ENCODE peak calls at places on chromosomes 16 and 17, in seven cellular contexts. P is HL-60, D is lower lobe of right lung, I is lower leg skin, Z is IMR-90, O is NB4, B is OCI-LY7. F is an unnamed sample.
A peak's percentile ranks its signal among the peaks of the same experiment; 100 is the strongest.

GRCh38 chr16:5633845-5634440 is 536.3 kb upstream of the EEF2KMT start:
- DNase-seq in P (no peak), D (no peak), I (no peak), Z (peak; percentile 4), O (peak; percentile 50), B (peak; percentile 55), F (peak; percentile 38)

GRCh38 chr17:49676276-49676868 is 1.5 kb downstream of the SPOP start:
- DNase-seq in P (peak; percentile 86), D (no peak), I (no peak), Z (peak; percentile 38), O (peak; percentile 90), B (peak; percentile 96), F (peak; percentile 63)

GRCh38 chr16:76614255-76614654 is 337.1 kb downstream of the CNTNAP4 start:
- DNase-seq in P (no peak), D (no peak), I (no peak), Z (no peak), O (no peak), B (no peak), F (no peak)

GRCh38 chr16:87295259-87295658 is 21.9 kb downstream of the C16orf95 start:
- DNase-seq in P (no peak), D (no peak), I (no peak), Z (no peak), O (peak; percentile 62), B (peak; percentile 82), F (peak; percentile 38)

GRCh38 chr16:1493746-1494094 is 560 bp downstream of the TELO2 start:
- DNase-seq in P (no peak), D (no peak), I (no peak), Z (no peak), O (no peak), B (peak; percentile 35), F (no peak)

GRCh38 chr17:79907217-79907715 is 68.0 kb upstream of the CBX4 start:
- DNase-seq in P (no peak), D (peak; percentile 36), I (no peak), Z (no peak), O (no peak), B (no peak), F (no peak)

GRCh38 chr16:46607529-46607928 is 13.7 kb downstream of the SHCBP1 start:
- DNase-seq in P (no peak), D (no peak), I (no peak), Z (peak; percentile 76), O (peak; percentile 57), B (peak; percentile 48), F (peak; percentile 88)

GRCh38 chr17:75153854-75154194 is 488 bp downstream of the JPT1 start:
- DNase-seq in P (no peak), D (peak; percentile 54), I (no peak), Z (no peak), O (no peak), B (peak; percentile 57), F (no peak)

GRCh38 chr16:89422905-89423630 is 67.3 kb downstream of the ANKRD11 start:
- DNase-seq in P (no peak), D (no peak), I (no peak), Z (peak; percentile 79), O (peak; percentile 69), B (no peak), F (peak; percentile 73)

GRCh38 chr17:8122391-8122922 is 1.4 kb downstream of the HES7 start:
- DNase-seq in P (no peak), D (no peak), I (no peak), Z (peak; percentile 50), O (peak; percentile 28), B (no peak), F (peak; percentile 31)

GRCh38 chr16:67336646-67337045 is 10.0 kb downstream of the LRRC36 start:
- DNase-seq in P (no peak), D (no peak), I (no peak), Z (no peak), O (no peak), B (no peak), F (no peak)

GRCh38 chr17:80826955-80827645 is 164.5 kb upstream of the CHMP6 start:
- DNase-seq in P (no peak), D (no peak), I (peak; percentile 80), Z (peak; percentile 99), O (peak; percentile 89), B (no peak), F (peak; percentile 95)

GRCh38 chr17:31266042-31266441 is 31.0 kb downstream of the OMG start:
- DNase-seq in P (no peak), D (no peak), I (no peak), Z (no peak), O (peak; percentile 39), B (peak; percentile 21), F (peak; percentile 41)

GRCh38 chr16:50271148-50272041 is 5.0 kb downstream of the ADCY7 start:
- DNase-seq in P (no peak), D (no peak), I (no peak), Z (no peak), O (no peak), B (no peak), F (no peak)

GRCh38 chr17:2419526-2419925 is 18.7 kb upstream of the MNT start:
- DNase-seq in P (no peak), D (no peak), I (no peak), Z (no peak), O (no peak), B (no peak), F (no peak)

GRCh38 chr17:43132117-43132516 is 7.0 kb upstream of the BRCA1 start:
- DNase-seq in P (no peak), D (no peak), I (no peak), Z (no peak), O (peak; percentile 15), B (no peak), F (no peak)

DNA sequence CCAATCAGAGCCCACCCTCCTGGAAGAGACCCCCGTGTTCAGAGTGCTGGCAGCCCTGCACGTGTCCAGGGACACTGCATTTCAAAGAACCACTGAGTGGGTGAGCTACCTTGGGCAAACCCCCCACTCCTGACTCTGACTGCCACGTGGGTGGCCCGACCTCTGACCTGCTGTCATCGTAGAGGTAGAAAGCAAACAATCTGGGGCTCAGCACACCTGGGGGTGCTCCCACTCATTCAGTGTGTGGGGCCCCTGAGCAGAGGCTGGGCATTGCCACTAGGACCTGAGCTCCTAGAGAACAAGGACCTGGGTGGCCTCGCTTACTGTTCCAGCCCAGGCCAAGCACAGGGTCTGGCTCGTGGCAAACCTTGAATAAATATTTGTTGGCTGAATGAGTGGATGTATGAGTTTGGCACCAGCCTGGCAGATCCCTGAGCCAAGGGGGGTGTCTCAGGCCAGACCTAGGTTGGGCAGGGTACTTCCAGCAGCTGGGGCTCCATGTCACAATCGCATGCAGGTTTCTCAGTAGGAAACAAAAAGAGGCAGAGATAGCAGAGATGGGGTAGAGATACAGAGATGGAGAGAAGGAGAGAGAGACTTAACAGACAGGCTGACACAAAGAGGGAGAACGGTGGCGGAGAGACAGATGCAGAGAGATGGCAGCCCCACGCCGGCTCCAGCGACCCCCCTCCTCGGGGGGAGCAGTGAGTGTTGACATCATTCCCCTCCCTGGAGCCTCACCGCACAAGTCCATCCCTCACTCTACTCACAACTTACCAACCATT is 5.4 kb upstream of the DRC7 start:
- DNase-seq in P (no peak), D (no peak), I (no peak), Z (no peak), O (no peak), B (no peak), F (no peak)
- H3K4me3 ChIP-seq in P (peak overlapping the region; percentile 7), D (no peak overlapping the region), I (no peak overlapping the region), Z (no peak overlapping the region), O (peak overlapping the region; percentile 12), B (no peak overlapping the region), F (no peak overlapping the region)

GRCh38 chr17:47843391-47843730 is 2.3 kb upstream of the SCRN2 start:
- DNase-seq in P (no peak), D (no peak), I (no peak), Z (no peak), O (no peak), B (no peak), F (no peak)
- TF ChIP-seq CTCF in P (no peak), D (no peak), I (no peak), Z (no peak), O (no peak), B (peak; percentile 41), F (no peak)

GRCh38 chr16:74748042-74748709 is 26.4 kb downstream of the FA2H start:
- DNase-seq in P (no peak), D (no peak), I (no peak), Z (no peak), O (no peak), B (no peak), F (no peak)

GRCh38 chr16:74751658-74752057 is 23.0 kb downstream of the FA2H start:
- DNase-seq in P (no peak), D (no peak), I (no peak), Z (no peak), O (no peak), B (no peak), F (no peak)

GRCh38 chr16:74748710-74749073 is 25.9 kb downstream of the FA2H start:
- DNase-seq in P (no peak), D (no peak), I (no peak), Z (no peak), O (no peak), B (no peak), F (no peak)

GRCh38 chr16:74747716-74748041 is 26.9 kb downstream of the FA2H start:
- DNase-seq in P (no peak), D (no peak), I (no peak), Z (no peak), O (no peak), B (no peak), F (no peak)

GRCh38 chr16:74749291-74750055 is 25.1 kb downstream of the FA2H start:
- DNase-seq in P (no peak), D (no peak), I (no peak), Z (no peak), O (no peak), B (no peak), F (no peak)
- H3K4me3 ChIP-seq in P (no peak overlapping the region), D (no peak overlapping the region), I (no peak overlapping the region), Z (no peak overlapping the region), O (no peak overlapping the region), B (no peak overlapping the region), F (no peak overlapping the region)

GRCh38 chr16:11386791-11387546 is 41.7 kb downstream of the RMI2 start:
- DNase-seq in P (no peak), D (no peak), I (no peak), Z (no peak), O (no peak), B (peak; percentile 40), F (peak; percentile 45)
- TF ChIP-seq CTCF in P (no peak), D (peak; percentile 41), I (no peak), Z (peak; percentile 45), O (peak; percentile 26), B (peak; percentile 71), F (peak; percentile 77)

DNA sequence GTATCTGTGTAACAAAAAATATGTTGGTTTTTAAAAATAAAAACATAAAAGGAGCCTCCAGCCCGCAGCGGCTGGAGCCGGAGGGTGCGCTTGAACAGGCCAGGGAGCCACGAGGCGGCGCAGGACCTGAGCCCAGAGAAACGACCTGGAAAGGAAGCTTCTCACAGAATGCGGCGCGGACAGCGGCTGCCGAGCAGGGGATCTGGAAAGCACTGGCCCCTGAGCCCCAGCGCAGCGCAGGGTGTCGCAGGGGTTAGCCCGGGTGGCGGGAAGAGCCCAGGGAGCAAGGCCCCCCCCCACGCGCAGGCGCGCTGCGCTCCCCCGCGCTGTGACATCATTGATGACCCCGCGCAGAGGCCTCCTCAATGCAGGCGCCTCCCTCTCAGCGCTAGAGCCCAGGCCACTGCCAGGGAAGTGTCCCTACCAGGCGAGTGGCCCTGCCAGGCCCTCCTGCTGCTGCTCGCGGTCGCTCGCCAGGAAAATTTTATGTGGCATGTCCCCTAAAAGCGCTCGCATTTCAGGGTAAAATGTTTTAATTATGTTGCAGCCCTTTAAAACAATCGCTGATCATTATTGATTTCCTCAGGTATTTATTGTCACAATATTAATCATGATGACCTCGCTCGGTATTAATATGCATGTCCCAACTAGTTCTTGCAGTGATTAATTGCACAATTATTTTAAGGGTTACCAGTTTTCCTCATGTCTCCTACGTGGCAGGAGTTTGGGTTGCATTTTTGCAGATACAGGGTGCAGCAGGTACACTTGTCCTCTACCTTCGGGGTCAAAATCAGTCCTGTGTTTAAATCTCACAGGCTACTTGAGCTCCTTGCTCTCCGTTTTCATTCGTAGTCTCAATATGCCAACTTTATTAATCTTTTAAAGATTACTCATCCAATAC is 134.2 kb downstream of the USP22 start:
- DNase-seq in P (peak; percentile 50), D (peak; percentile 92), I (peak; percentile 79), Z (peak; percentile 53), O (peak; percentile 81), B (peak; percentile 6), F (peak; percentile 75)
- H3K4me3 ChIP-seq in P (peak overlapping the region; percentile 39), D (peak overlapping the region; percentile 63), I (peak overlapping the region; percentile 17), Z (peak overlapping the region; percentile 63), O (no peak overlapping the region), B (no peak overlapping the region), F (peak overlapping the region; percentile 66)

F was measured in choroid plexus epithelial cell.